ENCODE peak calls at places on chromosomes 5 and 9, in eight cellular contexts. B, P, V, L, D, X, T and M are unnamed samples.

GRCh38 chr9:114592356-114592755 is 4.8 kb downstream of the ATP6V1G1 start:
- DNase-seq in B (no peak), P (peak; percentile 72), V (no peak), L (peak; percentile 57), D (no peak), X (no peak), T (peak; percentile 49), M (no peak)

GRCh38 chr5:1400211-1400855 is 44.9 kb downstream of the SLC6A3 start:
- DNase-seq in B (no peak), P (no peak), V (no peak), L (no peak), D (no peak), X (no peak), T (no peak), M (no peak)

GRCh38 chr5:96595300-96596090 is 66.7 kb upstream of the CAST start:
- DNase-seq in B (no peak), P (no peak), V (no peak), L (no peak), D (no peak), X (no peak), T (no peak), M (no peak)

GRCh38 chr9:33166263-33167083 is 663 bp downstream of the B4GALT1 start:
- DNase-seq in B (peak; percentile 48), P (no peak), V (peak; percentile 54), L (no peak), D (no peak), X (peak; percentile 64), T (no peak), M (peak; percentile 38)

GRCh38 chr5:126716861-126717260 is 60.1 kb upstream of the LMNB1 start:
- DNase-seq in B (no peak), P (no peak), V (no peak), L (no peak), D (no peak), X (no peak), T (no peak), M (no peak)

GRCh38 chr5:156391139-156391538 is 64.2 kb downstream of the SGCD start:
- DNase-seq in B (no peak), P (no peak), V (no peak), L (no peak), D (no peak), X (no peak), T (peak; percentile 100), M (no peak)

GRCh38 chr5:133883916-133884315 is 84.5 kb downstream of the C5orf15 start:
- DNase-seq in B (no peak), P (no peak), V (no peak), L (no peak), D (peak; percentile 59), X (no peak), T (no peak), M (no peak)

GRCh38 chr9:88996046-88997005 is 5.1 kb downstream of the S1PR3 start:
- DNase-seq in B (no peak), P (no peak), V (no peak), L (no peak), D (no peak), X (no peak), T (no peak), M (no peak)

GRCh38 chr5:152499816-152500575 is 94.9 kb upstream of the NMUR2 start:
- DNase-seq in B (no peak), P (no peak), V (no peak), L (no peak), D (no peak), X (no peak), T (no peak), M (no peak)

GRCh38 chr9:34417734-34418133 is 40.6 kb downstream of the FAM219A start:
- DNase-seq in B (no peak), P (no peak), V (no peak), L (no peak), D (no peak), X (no peak), T (no peak), M (no peak)

GRCh38 chr5:146592342-146592741 is 76.4 kb upstream of the GPR151 start:
- DNase-seq in B (no peak), P (no peak), V (no peak), L (no peak), D (no peak), X (no peak), T (no peak), M (no peak)

GRCh38 chr5:61329729-61330128 is 2.3 kb upstream of the ZSWIM6 start:
- DNase-seq in B (no peak), P (no peak), V (no peak), L (no peak), D (no peak), X (no peak), T (peak; percentile 67), M (no peak)

GRCh38 chr5:118468085-118468484 is 520.3 kb downstream of the DTWD2 start:
- DNase-seq in B (no peak), P (no peak), V (no peak), L (no peak), D (no peak), X (no peak), T (no peak), M (no peak)

GRCh38 chr5:178333821-178334481 is 101.3 kb upstream of the PHYKPL start:
- DNase-seq in B (no peak), P (no peak), V (no peak), L (peak; percentile 24), D (peak; percentile 66), X (no peak), T (no peak), M (no peak)

GRCh38 chr5:132876020-132876759 is 2.7 kb downstream of the LEAP2 start:
- DNase-seq in B (no peak), P (peak; percentile 20), V (no peak), L (no peak), D (no peak), X (no peak), T (peak; percentile 69), M (no peak)

GRCh38 chr5:64384761-64385160 is 121.1 kb upstream of the RGS7BP start:
- DNase-seq in B (no peak), P (peak; percentile 60), V (peak; percentile 48), L (no peak), D (no peak), X (peak; percentile 2), T (no peak), M (peak; percentile 10)

GRCh38 chr5:34585601-34586104 is 70.5 kb upstream of the RAI14 start:
- DNase-seq in B (peak; percentile 50), P (peak; percentile 90), V (no peak), L (no peak), D (no peak), X (no peak), T (peak; percentile 77), M (no peak)

GRCh38 chr5:32027717-32028321 is 146.3 kb downstream of the GOLPH3 start:
- DNase-seq in B (peak; percentile 21), P (peak; percentile 98), V (no peak), L (no peak), D (peak; percentile 16), X (no peak), T (peak; percentile 97), M (no peak)

GRCh38 chr9:121892706-121893105 is 200.4 kb downstream of the TTLL11 start:
- DNase-seq in B (no peak), P (no peak), V (no peak), L (no peak), D (no peak), X (no peak), T (peak; percentile 55), M (no peak)

GRCh38 chr5:34740306-34740891 is 84.3 kb downstream of the RAI14 start:
- DNase-seq in B (no peak), P (no peak), V (peak; percentile 29), L (no peak), D (no peak), X (no peak), T (no peak), M (no peak)

GRCh38 chr5:82046268-82046621 is 74.4 kb downstream of the ATG10 start:
- DNase-seq in B (no peak), P (no peak), V (no peak), L (no peak), D (no peak), X (no peak), T (no peak), M (no peak)

GRCh38 chr5:131265318-131265803 is 1.5 kb downstream of the CDC42SE2 start:
- DNase-seq in B (peak; percentile 49), P (no peak), V (no peak), L (no peak), D (no peak), X (no peak), T (peak; percentile 38), M (no peak)
- TF ChIP-seq CTCF in B (no peak), P (peak; percentile 43), V (peak; percentile 42), L (peak; percentile 69), D (peak; percentile 48), X (peak; percentile 11), T (peak; percentile 30), M (peak; percentile 64)

GRCh38 chr5:170430871-170431437 is 41.8 kb upstream of the KCNMB1 start:
- DNase-seq in B (no peak), P (no peak), V (no peak), L (no peak), D (no peak), X (no peak), T (no peak), M (no peak)
- TF ChIP-seq CTCF in B (no peak), P (no peak), V (no peak), L (no peak), D (no peak), X (no peak), T (no peak), M (no peak)

GRCh38 chr9:136138566-136138965 is 19.9 kb upstream of the TMEM250 start:
- DNase-seq in B (no peak), P (no peak), V (peak; percentile 63), L (no peak), D (no peak), X (peak; percentile 65), T (no peak), M (no peak)
- TF ChIP-seq CTCF in B (no peak), P (peak; percentile 66), V (peak; percentile 60), L (peak; percentile 18), D (no peak), X (peak; percentile 41), T (no peak), M (peak; percentile 53)

GRCh38 chr5:102755691-102756371 is 726 bp downstream of the PAM start:
- DNase-seq in B (peak; percentile 71), P (peak; percentile 57), V (peak; percentile 55), L (peak; percentile 81), D (peak; percentile 89), X (peak; percentile 60), T (peak; percentile 79), M (peak; percentile 13)
- TF ChIP-seq CTCF in B (no peak), P (no peak), V (no peak), L (no peak), D (no peak), X (no peak), T (no peak), M (peak; percentile 11)

DNA sequence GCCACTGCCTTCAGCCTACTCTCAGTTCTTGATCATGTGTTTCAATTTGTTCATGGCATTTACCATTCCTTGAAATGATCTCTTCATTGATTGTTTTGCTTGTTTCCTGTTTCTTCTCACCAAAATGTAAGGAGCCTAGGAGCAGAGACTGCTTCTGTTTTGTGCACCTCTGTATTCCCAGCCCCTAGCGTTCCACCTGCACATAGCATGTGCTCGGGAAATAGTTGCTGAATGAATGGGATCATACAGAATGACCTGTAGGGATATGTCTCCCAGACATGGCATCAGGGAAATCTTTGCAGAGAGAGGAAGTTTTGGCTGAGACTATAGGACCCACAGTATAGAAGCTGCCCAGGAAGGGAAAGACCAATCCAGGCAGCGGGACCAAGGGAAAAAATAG is 6.2 kb upstream of the CERCAM start:
- DNase-seq in B (no peak), P (no peak), V (no peak), L (no peak), D (no peak), X (no peak), T (no peak), M (no peak)
- TF ChIP-seq CTCF in B (no peak), P (peak; percentile 51), V (no peak), L (no peak), D (no peak), X (no peak), T (peak; percentile 11), M (peak; percentile 45)